ENCODE peak calls at places on chromosomes 11 and 22, in nine cellular contexts. One of them, this sample, is unnamed.

GRCh38 chr11:36478700-36479329 is 31.3 kb downstream of the TRAF6 start:
- DNase-seq in body of pancreas: peak; percentile 31
- DNase-seq in CD4-positive, CD25-positive, alpha-beta regulatory T cell: peak; percentile 14
- DNase-seq in gastrocnemius medialis: no peak
- DNase-seq in hepatocyte: peak; percentile 71
- DNase-seq in right lobe of liver: no peak
- DNase-seq in CD4-positive, alpha-beta memory T cell: no peak
- DNase-seq in lower lobe of right lung: no peak
- DNase-seq in right atrium auricular region: no peak
- DNase-seq in this sample: peak; percentile 30

GRCh38 chr11:47268448-47269001 is 1.4 kb upstream of the MADD start:
- DNase-seq in body of pancreas: no peak
- DNase-seq in lower lobe of right lung: peak; percentile 33
- DNase-seq in right atrium auricular region: no peak
- DNase-seq in CD4-positive, alpha-beta memory T cell: no peak
- DNase-seq in CD4-positive, CD25-positive, alpha-beta regulatory T cell: no peak
- DNase-seq in gastrocnemius medialis: no peak
- DNase-seq in hepatocyte: no peak
- DNase-seq in right lobe of liver: no peak
- DNase-seq in this sample: no peak

GRCh38 chr11:65277878-65278277 is 16.1 kb downstream of the POLA2 start:
- DNase-seq in CD4-positive, CD25-positive, alpha-beta regulatory T cell: no peak
- DNase-seq in CD4-positive, alpha-beta memory T cell: no peak
- DNase-seq in right lobe of liver: no peak
- DNase-seq in right atrium auricular region: no peak
- DNase-seq in body of pancreas: no peak
- DNase-seq in lower lobe of right lung: no peak
- DNase-seq in hepatocyte: no peak
- DNase-seq in gastrocnemius medialis: no peak
- DNase-seq in this sample: no peak

GRCh38 chr22:40552070-40552469 is 84.4 kb downstream of the MRTFA start:
- DNase-seq in CD4-positive, alpha-beta memory T cell: no peak
- DNase-seq in body of pancreas: no peak
- DNase-seq in hepatocyte: no peak
- DNase-seq in right lobe of liver: peak; percentile 25
- DNase-seq in CD4-positive, CD25-positive, alpha-beta regulatory T cell: no peak
- DNase-seq in gastrocnemius medialis: peak; percentile 15
- DNase-seq in lower lobe of right lung: no peak
- DNase-seq in right atrium auricular region: no peak
- DNase-seq in this sample: no peak

GRCh38 chr22:29071261-29072045 is 1.4 kb upstream of the KREMEN1 start:
- DNase-seq in right atrium auricular region: no peak
- DNase-seq in CD4-positive, alpha-beta memory T cell: no peak
- DNase-seq in lower lobe of right lung: peak; percentile 72
- DNase-seq in CD4-positive, CD25-positive, alpha-beta regulatory T cell: peak; percentile 24
- DNase-seq in body of pancreas: peak; percentile 73
- DNase-seq in gastrocnemius medialis: no peak
- DNase-seq in hepatocyte: peak; percentile 82
- DNase-seq in right lobe of liver: peak; percentile 58
- DNase-seq in this sample: peak; percentile 75

GRCh38 chr22:19565921-19566598 is 41.9 kb upstream of the CLDN5 start:
- DNase-seq in right lobe of liver: no peak
- DNase-seq in CD4-positive, alpha-beta memory T cell: no peak
- DNase-seq in hepatocyte: no peak
- DNase-seq in lower lobe of right lung: no peak
- DNase-seq in body of pancreas: no peak
- DNase-seq in CD4-positive, CD25-positive, alpha-beta regulatory T cell: no peak
- DNase-seq in right atrium auricular region: no peak
- DNase-seq in gastrocnemius medialis: no peak
- DNase-seq in this sample: no peak

GRCh38 chr22:41619979-41620645 is 731 bp downstream of the DESI1 start:
- DNase-seq in right lobe of liver: peak; percentile 64
- DNase-seq in gastrocnemius medialis: peak; percentile 63
- DNase-seq in CD4-positive, CD25-positive, alpha-beta regulatory T cell: peak; percentile 38
- DNase-seq in CD4-positive, alpha-beta memory T cell: peak; percentile 49
- DNase-seq in lower lobe of right lung: peak; percentile 67
- DNase-seq in hepatocyte: peak; percentile 68
- DNase-seq in right atrium auricular region: peak; percentile 63
- DNase-seq in body of pancreas: peak; percentile 59
- DNase-seq in this sample: peak; percentile 64

GRCh38 chr22:35345808-35346505 is 34.9 kb upstream of the HMOX1 start:
- DNase-seq in right atrium auricular region: no peak
- DNase-seq in body of pancreas: no peak
- DNase-seq in hepatocyte: no peak
- DNase-seq in gastrocnemius medialis: no peak
- DNase-seq in CD4-positive, CD25-positive, alpha-beta regulatory T cell: no peak
- DNase-seq in right lobe of liver: no peak
- DNase-seq in lower lobe of right lung: no peak
- DNase-seq in CD4-positive, alpha-beta memory T cell: no peak
- DNase-seq in this sample: no peak

GRCh38 chr11:18192988-18193387 is 20.4 kb downstream of the MRGPRX4 start:
- DNase-seq in CD4-positive, CD25-positive, alpha-beta regulatory T cell: no peak
- DNase-seq in right atrium auricular region: no peak
- DNase-seq in gastrocnemius medialis: no peak
- DNase-seq in right lobe of liver: no peak
- DNase-seq in lower lobe of right lung: no peak
- DNase-seq in CD4-positive, alpha-beta memory T cell: no peak
- DNase-seq in body of pancreas: no peak
- DNase-seq in hepatocyte: no peak
- DNase-seq in this sample: no peak

GRCh38 chr22:16801088-16801487 is 24.1 kb downstream of the XKR3 start:
- DNase-seq in body of pancreas: no peak
- DNase-seq in CD4-positive, alpha-beta memory T cell: no peak
- DNase-seq in lower lobe of right lung: no peak
- DNase-seq in right lobe of liver: no peak
- DNase-seq in gastrocnemius medialis: no peak
- DNase-seq in CD4-positive, CD25-positive, alpha-beta regulatory T cell: no peak
- DNase-seq in right atrium auricular region: no peak
- DNase-seq in hepatocyte: no peak
- DNase-seq in this sample: no peak

GRCh38 chr11:134474942-134475341 is 62.9 kb upstream of the B3GAT1 start:
- DNase-seq in CD4-positive, CD25-positive, alpha-beta regulatory T cell: no peak
- DNase-seq in CD4-positive, alpha-beta memory T cell: no peak
- DNase-seq in gastrocnemius medialis: no peak
- DNase-seq in body of pancreas: no peak
- DNase-seq in hepatocyte: no peak
- DNase-seq in right lobe of liver: no peak
- DNase-seq in lower lobe of right lung: no peak
- DNase-seq in right atrium auricular region: no peak
- DNase-seq in this sample: no peak

GRCh38 chr11:69962152-69962551 is 116.0 kb upstream of the ANO1 start:
- DNase-seq in CD4-positive, alpha-beta memory T cell: no peak
- DNase-seq in gastrocnemius medialis: no peak
- DNase-seq in lower lobe of right lung: no peak
- DNase-seq in body of pancreas: no peak
- DNase-seq in right atrium auricular region: no peak
- DNase-seq in hepatocyte: no peak
- DNase-seq in CD4-positive, CD25-positive, alpha-beta regulatory T cell: no peak
- DNase-seq in right lobe of liver: no peak
- DNase-seq in this sample: peak; percentile 29

GRCh38 chr11:69964247-69964643 is 113.9 kb upstream of the ANO1 start:
- DNase-seq in right atrium auricular region: no peak
- DNase-seq in CD4-positive, CD25-positive, alpha-beta regulatory T cell: no peak
- DNase-seq in CD4-positive, alpha-beta memory T cell: no peak
- DNase-seq in gastrocnemius medialis: no peak
- DNase-seq in lower lobe of right lung: no peak
- DNase-seq in hepatocyte: no peak
- DNase-seq in body of pancreas: no peak
- DNase-seq in right lobe of liver: no peak
- DNase-seq in this sample: no peak

GRCh38 chr11:69959461-69959860 is 118.7 kb upstream of the ANO1 start:
- DNase-seq in right atrium auricular region: no peak
- DNase-seq in CD4-positive, alpha-beta memory T cell: no peak
- DNase-seq in CD4-positive, CD25-positive, alpha-beta regulatory T cell: no peak
- DNase-seq in hepatocyte: no peak
- DNase-seq in right lobe of liver: no peak
- DNase-seq in body of pancreas: no peak
- DNase-seq in lower lobe of right lung: no peak
- DNase-seq in gastrocnemius medialis: no peak
- DNase-seq in this sample: no peak

GRCh38 chr11:69963533-69964246 is 114.4 kb upstream of the ANO1 start:
- DNase-seq in right atrium auricular region: no peak
- DNase-seq in hepatocyte: no peak
- DNase-seq in right lobe of liver: no peak
- DNase-seq in CD4-positive, alpha-beta memory T cell: no peak
- DNase-seq in CD4-positive, CD25-positive, alpha-beta regulatory T cell: no peak
- DNase-seq in gastrocnemius medialis: no peak
- DNase-seq in body of pancreas: no peak
- DNase-seq in lower lobe of right lung: no peak
- DNase-seq in this sample: no peak

GRCh38 chr11:69961738-69962137 is 116.4 kb upstream of the ANO1 start:
- DNase-seq in right lobe of liver: no peak
- DNase-seq in lower lobe of right lung: no peak
- DNase-seq in right atrium auricular region: no peak
- DNase-seq in gastrocnemius medialis: no peak
- DNase-seq in hepatocyte: no peak
- DNase-seq in CD4-positive, CD25-positive, alpha-beta regulatory T cell: no peak
- DNase-seq in body of pancreas: no peak
- DNase-seq in CD4-positive, alpha-beta memory T cell: no peak
- DNase-seq in this sample: no peak
- H3K27ac ChIP-seq in right lobe of liver: no peak overlapping the region
- H3K27ac ChIP-seq in lower lobe of right lung: no peak overlapping the region
- H3K27ac ChIP-seq in right atrium auricular region: no peak overlapping the region
- H3K27ac ChIP-seq in gastrocnemius medialis: no peak overlapping the region
- H3K27ac ChIP-seq in hepatocyte: no peak overlapping the region
- H3K27ac ChIP-seq in CD4-positive, CD25-positive, alpha-beta regulatory T cell: no peak overlapping the region
- H3K27ac ChIP-seq in body of pancreas: no peak overlapping the region
- H3K27ac ChIP-seq in CD4-positive, alpha-beta memory T cell: no peak overlapping the region
- H3K27ac ChIP-seq in this sample: no peak overlapping the region

GRCh38 chr11:72234514-72234830 is 9.5 kb downstream of the PHOX2A start:
- DNase-seq in CD4-positive, alpha-beta memory T cell: no peak
- DNase-seq in hepatocyte: no peak
- DNase-seq in lower lobe of right lung: no peak
- DNase-seq in right atrium auricular region: no peak
- DNase-seq in right lobe of liver: no peak
- DNase-seq in gastrocnemius medialis: no peak
- DNase-seq in CD4-positive, CD25-positive, alpha-beta regulatory T cell: no peak
- DNase-seq in body of pancreas: no peak
- DNase-seq in this sample: no peak

GRCh38 chr11:72232260-72233055 is 7.9 kb downstream of the INPPL1 start:
- DNase-seq in lower lobe of right lung: no peak
- DNase-seq in right atrium auricular region: no peak
- DNase-seq in CD4-positive, alpha-beta memory T cell: peak; percentile 5
- DNase-seq in gastrocnemius medialis: no peak
- DNase-seq in right lobe of liver: no peak
- DNase-seq in hepatocyte: no peak
- DNase-seq in CD4-positive, CD25-positive, alpha-beta regulatory T cell: no peak
- DNase-seq in body of pancreas: no peak
- DNase-seq in this sample: no peak

GRCh38 chr11:72231396-72232259 is 7.1 kb downstream of the INPPL1 start:
- DNase-seq in hepatocyte: no peak
- DNase-seq in CD4-positive, alpha-beta memory T cell: peak; percentile 17
- DNase-seq in lower lobe of right lung: no peak
- DNase-seq in right atrium auricular region: no peak
- DNase-seq in CD4-positive, CD25-positive, alpha-beta regulatory T cell: no peak
- DNase-seq in right lobe of liver: no peak
- DNase-seq in gastrocnemius medialis: no peak
- DNase-seq in body of pancreas: no peak
- DNase-seq in this sample: no peak

GRCh38 chr11:72233773-72234513 is 9.4 kb downstream of the INPPL1 start:
- DNase-seq in lower lobe of right lung: no peak
- DNase-seq in CD4-positive, CD25-positive, alpha-beta regulatory T cell: no peak
- DNase-seq in CD4-positive, alpha-beta memory T cell: no peak
- DNase-seq in body of pancreas: no peak
- DNase-seq in right lobe of liver: no peak
- DNase-seq in right atrium auricular region: no peak
- DNase-seq in hepatocyte: no peak
- DNase-seq in gastrocnemius medialis: no peak
- DNase-seq in this sample: no peak

GRCh38 chr11:72233056-72233772 is 8.6 kb downstream of the INPPL1 start:
- DNase-seq in hepatocyte: peak; percentile 1
- DNase-seq in right atrium auricular region: no peak
- DNase-seq in CD4-positive, alpha-beta memory T cell: no peak
- DNase-seq in gastrocnemius medialis: no peak
- DNase-seq in right lobe of liver: no peak
- DNase-seq in CD4-positive, CD25-positive, alpha-beta regulatory T cell: no peak
- DNase-seq in lower lobe of right lung: no peak
- DNase-seq in body of pancreas: no peak
- DNase-seq in this sample: no peak
- H3K36me3 ChIP-seq in hepatocyte: no peaks in the 10 kb centered on the region
- H3K36me3 ChIP-seq in right atrium auricular region: peaks cover 94% of the 10 kb centered on the region
- H3K36me3 ChIP-seq in CD4-positive, alpha-beta memory T cell: peaks cover 56% of the 10 kb centered on the region
- H3K36me3 ChIP-seq in gastrocnemius medialis: peaks cover 91% of the 10 kb centered on the region
- H3K36me3 ChIP-seq in right lobe of liver: peaks cover 36% of the 10 kb centered on the region
- H3K36me3 ChIP-seq in CD4-positive, CD25-positive, alpha-beta regulatory T cell: peaks cover 57% of the 10 kb centered on the region
- H3K36me3 ChIP-seq in lower lobe of right lung: peaks cover 100% of the 10 kb centered on the region
- H3K36me3 ChIP-seq in body of pancreas: peaks cover 20% of the 10 kb centered on the region
- H3K36me3 ChIP-seq in this sample: peaks cover 70% of the 10 kb centered on the region

DNA sequence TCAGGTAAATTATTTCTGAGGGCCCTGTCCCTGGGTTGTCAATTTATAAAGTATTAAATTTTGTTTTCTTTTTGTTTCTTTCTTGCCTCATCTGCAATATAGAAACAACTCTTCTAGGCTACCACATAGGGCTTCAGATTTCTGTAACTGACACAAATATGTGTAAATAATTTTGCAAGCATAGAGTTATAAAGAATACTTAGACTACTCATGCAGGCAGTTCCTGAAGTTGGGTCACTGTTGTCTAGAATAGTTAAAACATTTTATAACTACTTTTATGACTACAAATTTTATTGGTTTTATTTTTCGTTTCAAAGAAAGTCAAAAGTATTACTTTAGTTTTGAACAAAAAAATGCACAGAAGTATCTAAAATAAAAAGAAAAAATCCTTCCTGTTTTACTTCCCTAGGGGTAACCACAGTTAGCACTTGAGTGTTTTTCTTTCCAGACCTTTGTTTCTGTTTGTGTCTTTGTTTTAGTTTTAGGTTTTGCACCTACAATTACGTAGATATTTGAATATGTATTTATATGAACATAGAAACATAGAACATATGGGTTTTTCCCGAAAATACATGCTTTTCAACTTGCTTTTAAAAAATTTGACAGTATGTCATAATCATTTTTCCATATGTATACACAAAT is 12.4 kb upstream of the TMEM123 start:
- DNase-seq in body of pancreas: no peak
- DNase-seq in hepatocyte: no peak
- DNase-seq in right lobe of liver: no peak
- DNase-seq in CD4-positive, CD25-positive, alpha-beta regulatory T cell: no peak
- DNase-seq in lower lobe of right lung: no peak
- DNase-seq in CD4-positive, alpha-beta memory T cell: no peak
- DNase-seq in gastrocnemius medialis: no peak
- DNase-seq in right atrium auricular region: no peak
- DNase-seq in this sample: no peak
- H3K27ac ChIP-seq in body of pancreas: no peak overlapping the region
- H3K27ac ChIP-seq in hepatocyte: no peak overlapping the region
- H3K27ac ChIP-seq in right lobe of liver: no peak overlapping the region
- H3K27ac ChIP-seq in CD4-positive, CD25-positive, alpha-beta regulatory T cell: no peak overlapping the region
- H3K27ac ChIP-seq in lower lobe of right lung: no peak overlapping the region
- H3K27ac ChIP-seq in CD4-positive, alpha-beta memory T cell: no peak overlapping the region
- H3K27ac ChIP-seq in gastrocnemius medialis: no peak overlapping the region
- H3K27ac ChIP-seq in right atrium auricular region: no peak overlapping the region
- H3K27ac ChIP-seq in this sample: no peak overlapping the region

DNA sequence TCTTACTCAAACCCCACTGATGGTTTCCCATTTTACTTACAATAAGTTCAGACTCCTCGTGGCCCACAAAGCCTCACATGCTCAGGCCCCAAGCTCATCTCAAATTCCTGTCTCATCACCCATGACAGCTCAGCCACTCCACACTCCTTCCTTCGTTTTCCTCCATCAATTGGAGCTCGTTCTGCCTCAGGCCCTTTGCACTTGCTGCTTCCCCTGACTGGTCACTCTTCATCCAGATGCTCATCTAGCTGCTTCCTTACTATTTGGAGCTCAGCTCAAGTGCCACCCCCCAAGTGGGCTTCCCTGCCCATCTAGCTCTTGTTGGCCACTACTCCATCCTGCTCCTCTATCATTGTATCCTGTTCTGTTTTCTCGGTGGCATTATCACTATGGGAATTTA is 46.8 kb upstream of the LRRC32 start:
- DNase-seq in right lobe of liver: no peak
- DNase-seq in gastrocnemius medialis: no peak
- DNase-seq in CD4-positive, CD25-positive, alpha-beta regulatory T cell: no peak
- DNase-seq in hepatocyte: no peak
- DNase-seq in body of pancreas: no peak
- DNase-seq in lower lobe of right lung: no peak
- DNase-seq in CD4-positive, alpha-beta memory T cell: no peak
- DNase-seq in right atrium auricular region: no peak
- DNase-seq in this sample: no peak
- H3K36me3 ChIP-seq in right lobe of liver: no peaks in the 10 kb centered on the region
- H3K36me3 ChIP-seq in gastrocnemius medialis: no peaks in the 10 kb centered on the region
- H3K36me3 ChIP-seq in CD4-positive, CD25-positive, alpha-beta regulatory T cell: no peaks in the 10 kb centered on the region
- H3K36me3 ChIP-seq in hepatocyte: no peaks in the 10 kb centered on the region
- H3K36me3 ChIP-seq in body of pancreas: no peaks in the 10 kb centered on the region
- H3K36me3 ChIP-seq in lower lobe of right lung: no peaks in the 10 kb centered on the region
- H3K36me3 ChIP-seq in CD4-positive, alpha-beta memory T cell: no peaks in the 10 kb centered on the region
- H3K36me3 ChIP-seq in right atrium auricular region: no peaks in the 10 kb centered on the region
- H3K36me3 ChIP-seq in this sample: no peaks in the 10 kb centered on the region